ENCODE peak calls at places on chromosome 12, in ten cellular contexts. U is EL; C is HS-5; G is amniotic stem cell; A is GM03348; S is CD8-positive, alpha-beta T cell; Z is hepatocyte; J is NCI-H345; V is upper lobe of left lung; R is stimulated activated CD4-positive, alpha-beta T cell treated with anti-CD3 and anti-CD28 coated beads, Interleukin-12 subunit alpha, Interleukin-12 subunit beta, amount 100 ng/mL, for 4 hours. X is an unnamed sample.

GRCh38 chr12:55955800-55956508 is 9.9 kb downstream of the PMEL start:
- DNase-seq in U (peak), C (no peak), G (peak), A (peak), S (peak), Z (peak), J (no peak), V (no peak), R (no peak), X (no peak)

GRCh38 chr12:71460850-71461609 is 21.4 kb downstream of the LGR5 start:
- DNase-seq in U (no peak), C (no peak), G (no peak), A (no peak), S (no peak), Z (no peak), J (no peak), V (no peak), R (no peak), X (no peak)

GRCh38 chr12:21852251-21852650 is 77.7 kb upstream of the KCNJ8 start:
- DNase-seq in U (peak), C (peak), G (peak), A (peak), S (no peak), Z (no peak), J (no peak), V (no peak), R (no peak), X (no peak)

GRCh38 chr12:17829813-17830212 is 260.2 kb downstream of the RERGL start:
- DNase-seq in U (no peak), C (no peak), G (no peak), A (no peak), S (no peak), Z (no peak), J (no peak), V (no peak), R (no peak), X (no peak)

GRCh38 chr12:57726884-57727757 is 11.4 kb downstream of the AGAP2 start:
- DNase-seq in U (no peak), C (no peak), G (no peak), A (no peak), S (no peak), Z (peak), J (no peak), V (no peak), R (no peak), X (no peak)

GRCh38 chr12:109082751-109083150 is 10.5 kb downstream of the ALKBH2 start:
- DNase-seq in U (no peak), C (no peak), G (no peak), A (no peak), S (no peak), Z (no peak), J (no peak), V (no peak), R (no peak), X (no peak)

GRCh38 chr12:74897425-74898211 is 312.0 kb downstream of the KCNC2 start:
- DNase-seq in U (no peak), C (no peak), G (no peak), A (no peak), S (no peak), Z (no peak), J (no peak), V (no peak), R (no peak), X (no peak)

GRCh38 chr12:93638954-93639353 is 38.2 kb upstream of the CRADD start:
- DNase-seq in U (no peak), C (no peak), G (no peak), A (no peak), S (no peak), Z (no peak), J (peak), V (no peak), R (no peak), X (no peak)

GRCh38 chr12:129839679-129840078 is 64.1 kb downstream of the TMEM132D start:
- DNase-seq in U (no peak), C (no peak), G (no peak), A (no peak), S (no peak), Z (no peak), J (no peak), V (no peak), R (no peak), X (no peak)

GRCh38 chr12:105279460-105280056 is 43.6 kb upstream of the APPL2 start:
- DNase-seq in U (peak), C (no peak), G (peak), A (no peak), S (peak), Z (peak), J (peak), V (no peak), R (peak), X (no peak)

GRCh38 chr12:128259556-128260070 is 7.4 kb upstream of the TMEM132C start:
- DNase-seq in U (no peak), C (no peak), G (no peak), A (no peak), S (no peak), Z (peak), J (peak), V (no peak), R (no peak), X (no peak)

X was measured in breast epithelium.